ENCODE peak calls at places on chromosome 21, in six cellular contexts. C is left ventricle myocardium inferior; M is spleen; Y is CD8-positive, alpha-beta memory T cell; F is GM23248; V is PC-9. R is an unnamed sample.
A peak's percentile ranks its signal among the peaks of the same experiment; 100 is the strongest.

GRCh38 chr21:31108969-31109368 is 70.7 kb upstream of the KRTAP19-8 start:
- DNase-seq in C (no peak), F (peak; percentile 42), M (no peak), V (no peak), Y (no peak), R (no peak)

GRCh38 chr21:31351438-31351837 is 7.4 kb upstream of the TIAM1 start:
- DNase-seq in F (peak; percentile 68), V (peak; percentile 91), M (no peak), Y (no peak), C (no peak), R (no peak)

GRCh38 chr21:15410853-15411252 is 318.9 kb upstream of the USP25 start:
- DNase-seq in Y (no peak), C (no peak), M (no peak), V (no peak), F (no peak), R (no peak)

GRCh38 chr21:21457077-21457476 is 458.9 kb downstream of the NCAM2 start:
- DNase-seq in C (no peak), V (no peak), F (no peak), M (no peak), Y (no peak), R (no peak)

GRCh38 chr21:21101911-21102310 is 103.7 kb downstream of the NCAM2 start:
- DNase-seq in Y (no peak), C (no peak), F (no peak), V (no peak), M (no peak), R (no peak)

GRCh38 chr21:22711636-22712035 is 1713.4 kb downstream of the NCAM2 start:
- DNase-seq in F (no peak), Y (no peak), C (no peak), M (no peak), V (no peak), R (no peak)

GRCh38 chr21:23394458-23394857 is 2212.8 kb downstream of the MRPL39 start:
- DNase-seq in C (no peak), F (no peak), M (no peak), V (no peak), Y (no peak), R (no peak)

GRCh38 chr21:14356771-14357170 is 26.2 kb downstream of the HSPA13 start:
- DNase-seq in F (no peak), V (no peak), Y (no peak), C (no peak), M (no peak), R (no peak)

GRCh38 chr21:24255591-24255990 is 1351.7 kb downstream of the MRPL39 start:
- DNase-seq in Y (no peak), M (no peak), C (no peak), F (no peak), V (no peak), R (no peak)

GRCh38 chr21:45080639-45081414 is 6.4 kb downstream of the ADARB1 start:
- DNase-seq in V (no peak), C (no peak), M (no peak), Y (no peak), F (peak; percentile 79), R (no peak)
- H3K4me1 ChIP-seq in V (no peaks in the 10 kb centered on the region), C (peaks cover 76% of the 10 kb centered on the region), M (peaks cover 43% of the 10 kb centered on the region), Y (peaks cover 99% of the 10 kb centered on the region), F (peaks cover 37% of the 10 kb centered on the region), R (peaks cover 5% of the 10 kb centered on the region)

GRCh38 chr21:46603228-46603627 is 1.7 kb downstream of the S100B start:
- DNase-seq in V (no peak), F (peak; percentile 47), Y (no peak), C (no peak), M (no peak), R (no peak)
- H3K4me1 ChIP-seq in V (no peaks in the 10 kb centered on the region), F (peaks cover 13% of the 10 kb centered on the region), Y (peaks cover 50% of the 10 kb centered on the region), C (peaks cover 20% of the 10 kb centered on the region), M (peaks cover 6% of the 10 kb centered on the region), R (peaks cover 6% of the 10 kb centered on the region)

GRCh38 chr21:42262826-42263225 is 43.9 kb downstream of the ABCG1 start:
- DNase-seq in V (no peak), Y (no peak), M (no peak), C (peak; percentile 79), F (peak; percentile 22), R (peak; percentile 93)

GRCh38 chr21:42261832-42262200 is 42.9 kb downstream of the ABCG1 start:
- DNase-seq in M (no peak), V (no peak), F (no peak), C (no peak), Y (no peak), R (no peak)

GRCh38 chr21:42258885-42259407 is 40.0 kb downstream of the ABCG1 start:
- DNase-seq in F (no peak), Y (no peak), C (peak; percentile 42), M (no peak), V (no peak), R (no peak)

GRCh38 chr21:42258150-42258884 is 39.4 kb downstream of the ABCG1 start:
- DNase-seq in F (peak; percentile 72), M (peak; percentile 93), C (peak; percentile 68), V (no peak), Y (peak; percentile 78), R (peak; percentile 85)

DNA sequence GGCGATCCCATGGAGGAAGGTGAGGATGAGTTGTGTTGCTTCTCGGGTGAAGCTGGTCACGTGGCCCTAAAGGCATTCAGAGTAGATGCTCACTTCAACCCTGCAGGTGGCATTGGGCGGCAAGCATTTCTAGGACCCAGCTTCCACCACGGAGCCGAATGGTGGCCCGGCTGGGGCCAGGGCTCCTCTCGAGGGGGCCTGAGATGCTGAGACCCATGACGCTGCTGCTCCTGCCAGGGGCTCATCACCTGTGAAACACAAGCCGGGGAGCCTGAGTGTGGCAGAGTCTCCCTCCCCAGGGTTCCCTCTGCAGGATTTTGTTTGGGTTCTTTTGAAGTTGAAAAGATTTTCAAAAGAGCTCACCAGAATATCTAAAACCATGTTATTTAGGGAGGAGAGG is 41.2 kb downstream of the ABCG1 start:
- DNase-seq in Y (no peak), C (no peak), F (no peak), M (no peak), V (no peak), R (no peak)
- H3K4me1 ChIP-seq in Y (peaks cover 5% of the 10 kb centered on the region), C (peaks cover 63% of the 10 kb centered on the region), F (no peaks in the 10 kb centered on the region), M (peaks cover 16% of the 10 kb centered on the region), V (no peaks in the 10 kb centered on the region), R (peaks cover 6% of the 10 kb centered on the region)

DNA sequence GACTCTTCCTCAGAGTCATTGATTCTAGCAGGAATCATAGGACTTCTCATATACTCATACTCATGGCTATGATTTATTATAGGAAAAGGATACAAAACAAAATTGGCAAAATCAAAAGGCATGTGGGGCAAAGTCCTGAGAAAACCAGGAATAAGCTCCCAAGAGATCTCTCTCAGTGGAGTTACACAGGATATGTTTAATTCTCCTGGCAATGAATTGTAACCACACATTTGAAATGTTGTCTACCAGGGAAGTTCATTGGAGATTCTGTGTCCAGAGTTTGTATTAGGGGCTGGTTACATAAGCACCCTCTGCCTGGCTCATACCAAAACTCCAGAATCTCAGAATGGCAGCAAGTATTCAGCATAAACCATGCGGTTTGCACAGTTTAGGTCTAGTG is 63.9 kb downstream of the ADAMTS1 start:
- DNase-seq in C (no peak), M (no peak), V (no peak), Y (no peak), F (no peak), R (no peak)
- H3K4me1 ChIP-seq in C (peaks cover 36% of the 10 kb centered on the region), M (no peaks in the 10 kb centered on the region), V (no peaks in the 10 kb centered on the region), Y (no peaks in the 10 kb centered on the region), F (peaks cover 11% of the 10 kb centered on the region), R (no peaks in the 10 kb centered on the region)

GRCh38 chr21:32858628-32859027 is 87.1 kb upstream of the PAXBP1 start:
- DNase-seq in F (no peak), C (no peak), Y (no peak), V (no peak), M (no peak), R (no peak)
- H3K4me1 ChIP-seq in F (no peaks in the 10 kb centered on the region), C (no peaks in the 10 kb centered on the region), Y (no peaks in the 10 kb centered on the region), V (no peaks in the 10 kb centered on the region), M (no peaks in the 10 kb centered on the region), R (no peaks in the 10 kb centered on the region)

GRCh38 chr21:38820471-38821239 is 14.9 kb downstream of the ETS2 start:
- DNase-seq in F (no peak), C (no peak), M (no peak), V (no peak), Y (no peak), R (peak; percentile 67)

GRCh38 chr21:38822754-38823374 is 17.1 kb downstream of the ETS2 start:
- DNase-seq in Y (no peak), V (no peak), M (no peak), F (no peak), C (no peak), R (peak; percentile 77)

GRCh38 chr21:38823737-38824123 is 18.0 kb downstream of the ETS2 start:
- DNase-seq in V (no peak), M (no peak), Y (no peak), F (no peak), C (no peak), R (no peak)

GRCh38 chr21:38821248-38821647 is 15.5 kb downstream of the ETS2 start:
- DNase-seq in Y (no peak), F (no peak), M (no peak), V (no peak), C (no peak), R (no peak)

GRCh38 chr21:38821959-38822682 is 16.4 kb downstream of the ETS2 start:
- DNase-seq in F (no peak), C (no peak), V (no peak), M (no peak), Y (no peak), R (peak; percentile 57)
- H3K4me1 ChIP-seq in F (peaks cover 40% of the 10 kb centered on the region), C (peaks cover 79% of the 10 kb centered on the region), V (peaks cover 26% of the 10 kb centered on the region), M (no peaks in the 10 kb centered on the region), Y (no peaks in the 10 kb centered on the region), R (peaks cover 14% of the 10 kb centered on the region)

DNA sequence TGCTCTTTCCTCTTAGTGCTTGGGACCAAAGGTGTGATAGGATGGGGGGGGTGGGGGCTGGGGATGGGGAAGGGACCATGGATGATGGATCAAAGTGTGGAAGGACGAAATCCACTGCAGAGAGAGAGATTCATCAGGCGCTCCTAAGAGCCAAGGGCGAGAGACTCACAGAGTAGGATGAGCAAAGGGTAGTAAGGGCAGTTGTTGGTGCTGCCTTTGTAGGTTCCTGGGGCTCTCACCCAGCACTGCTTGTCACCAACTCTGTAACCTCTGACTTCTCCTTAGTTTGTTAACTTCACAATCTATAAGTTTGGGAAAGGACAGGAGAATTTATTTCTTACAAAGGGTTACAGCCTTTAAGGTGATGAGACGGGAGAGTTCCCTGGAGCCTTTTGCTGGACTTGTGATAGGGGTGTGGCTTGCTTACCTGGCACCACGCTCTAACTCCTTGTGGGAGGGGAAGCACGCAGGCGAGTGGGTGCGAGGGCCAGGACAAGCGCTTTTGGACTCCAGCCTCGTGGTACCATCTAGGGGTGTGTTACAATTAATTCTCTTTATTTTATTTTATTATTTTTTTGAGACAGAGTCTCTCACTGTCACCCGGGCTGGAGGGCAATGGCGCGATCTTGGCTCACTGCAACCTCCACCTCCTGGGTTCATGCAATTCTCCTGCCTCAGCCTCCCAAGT is 1.6 kb upstream of the PDXK start:
- DNase-seq in C (no peak), F (no peak), M (no peak), V (no peak), Y (no peak), R (no peak)
- H3K4me1 ChIP-seq in C (peaks cover 40% of the 10 kb centered on the region), F (peaks cover 18% of the 10 kb centered on the region), M (peaks cover 19% of the 10 kb centered on the region), V (peaks cover 40% of the 10 kb centered on the region), Y (peaks cover 21% of the 10 kb centered on the region), R (peaks cover 13% of the 10 kb centered on the region)

DNA sequence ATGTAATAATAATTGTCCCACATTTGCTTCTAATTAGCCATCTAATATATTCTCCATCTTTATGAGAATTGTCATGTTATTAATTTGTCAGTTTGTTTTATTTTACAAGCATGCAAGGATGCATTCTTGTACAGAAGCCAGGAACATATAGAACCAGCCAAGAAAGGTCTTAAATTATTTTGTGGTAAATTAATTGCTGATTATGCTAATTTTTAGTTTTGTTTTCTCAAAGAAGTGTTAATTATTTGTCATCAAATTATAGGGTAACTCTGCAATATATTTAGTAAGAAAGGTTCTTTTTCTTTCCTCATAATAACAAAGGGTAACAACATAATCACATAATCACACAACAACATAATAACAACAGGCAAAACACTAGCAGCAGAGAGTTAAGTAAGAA is 5.7 kb downstream of the CLIC6 start:
- DNase-seq in F (no peak), V (no peak), C (no peak), Y (no peak), M (no peak), R (no peak)
- H3K4me1 ChIP-seq in F (no peaks in the 10 kb centered on the region), V (no peaks in the 10 kb centered on the region), C (peaks cover 19% of the 10 kb centered on the region), Y (peaks cover 10% of the 10 kb centered on the region), M (peaks cover 4% of the 10 kb centered on the region), R (peaks cover 5% of the 10 kb centered on the region)

R was measured in kidney.